ENCODE peak calls at places on chromosomes 13 and 19, in ten cellular contexts. One of them, this sample, is unnamed.

GRCh38 chr13:103236213-103236612 is 170.0 kb upstream of the SLC10A2 start:
- DNase-seq in M059J: no peak
- DNase-seq in stimulated activated CD4-positive, alpha-beta T cell treated with anti-CD3 and anti-CD28 coated beads, Interleukin-4, amount 100 ng/mL, for 48 hours: no peak
- DNase-seq in pancreas: no peak
- DNase-seq in activated T-helper 1 cell treated with anti-CD3 and anti-CD28 coated beads, Interleukin-12 subunit alpha, Interleukin-12 subunit beta, Interleukin-2, Interleukin-4 antibody, amounts not matched to agents 30 ng/mL and 10 ng/mL and 1 ng/mL, durations not matched to agents 14 hours and 24 hours and 36 hours: no peak
- DNase-seq in GM03348: no peak
- DNase-seq in activated naive CD8-positive, alpha-beta T cell treated with anti-CD3 and anti-CD28 coated beads, Interleukin-2, amount 50 U/mL, for 24 hours: no peak
- DNase-seq in NCI-H1105: no peak
- DNase-seq in body of pancreas: no peak
- DNase-seq in right atrium auricular region: no peak
- DNase-seq in this sample: no peak

GRCh38 chr19:7646426-7646700 is 9.5 kb downstream of the STXBP2 start:
- DNase-seq in GM03348: no peak
- DNase-seq in right atrium auricular region: no peak
- DNase-seq in stimulated activated CD4-positive, alpha-beta T cell treated with anti-CD3 and anti-CD28 coated beads, Interleukin-4, amount 100 ng/mL, for 48 hours: no peak
- DNase-seq in NCI-H1105: no peak
- DNase-seq in body of pancreas: no peak
- DNase-seq in pancreas: no peak
- DNase-seq in activated T-helper 1 cell treated with anti-CD3 and anti-CD28 coated beads, Interleukin-12 subunit alpha, Interleukin-12 subunit beta, Interleukin-2, Interleukin-4 antibody, amounts not matched to agents 30 ng/mL and 10 ng/mL and 1 ng/mL, durations not matched to agents 14 hours and 24 hours and 36 hours: no peak
- DNase-seq in activated naive CD8-positive, alpha-beta T cell treated with anti-CD3 and anti-CD28 coated beads, Interleukin-2, amount 50 U/mL, for 24 hours: no peak
- DNase-seq in M059J: no peak
- DNase-seq in this sample: no peak

GRCh38 chr19:58150328-58150921 is at the start of gene ZNF329:
- DNase-seq in NCI-H1105: peak; percentile 64
- DNase-seq in stimulated activated CD4-positive, alpha-beta T cell treated with anti-CD3 and anti-CD28 coated beads, Interleukin-4, amount 100 ng/mL, for 48 hours: peak; percentile 92
- DNase-seq in right atrium auricular region: peak; percentile 78
- DNase-seq in pancreas: peak; percentile 84
- DNase-seq in M059J: peak; percentile 84
- DNase-seq in GM03348: peak; percentile 99
- DNase-seq in body of pancreas: peak; percentile 91
- DNase-seq in activated T-helper 1 cell treated with anti-CD3 and anti-CD28 coated beads, Interleukin-12 subunit alpha, Interleukin-12 subunit beta, Interleukin-2, Interleukin-4 antibody, amounts not matched to agents 30 ng/mL and 10 ng/mL and 1 ng/mL, durations not matched to agents 14 hours and 24 hours and 36 hours: peak; percentile 77
- DNase-seq in activated naive CD8-positive, alpha-beta T cell treated with anti-CD3 and anti-CD28 coated beads, Interleukin-2, amount 50 U/mL, for 24 hours: peak; percentile 97
- DNase-seq in this sample: peak; percentile 33

GRCh38 chr19:18262917-18263316 is 11.3 kb downstream of the IQCN start:
- DNase-seq in GM03348: no peak
- DNase-seq in pancreas: peak; percentile 7
- DNase-seq in M059J: no peak
- DNase-seq in activated naive CD8-positive, alpha-beta T cell treated with anti-CD3 and anti-CD28 coated beads, Interleukin-2, amount 50 U/mL, for 24 hours: no peak
- DNase-seq in body of pancreas: no peak
- DNase-seq in stimulated activated CD4-positive, alpha-beta T cell treated with anti-CD3 and anti-CD28 coated beads, Interleukin-4, amount 100 ng/mL, for 48 hours: no peak
- DNase-seq in NCI-H1105: no peak
- DNase-seq in activated T-helper 1 cell treated with anti-CD3 and anti-CD28 coated beads, Interleukin-12 subunit alpha, Interleukin-12 subunit beta, Interleukin-2, Interleukin-4 antibody, amounts not matched to agents 30 ng/mL and 10 ng/mL and 1 ng/mL, durations not matched to agents 14 hours and 24 hours and 36 hours: no peak
- DNase-seq in right atrium auricular region: no peak
- DNase-seq in this sample: no peak

GRCh38 chr13:35179494-35179893 is 237.4 kb downstream of the NBEA start:
- DNase-seq in activated T-helper 1 cell treated with anti-CD3 and anti-CD28 coated beads, Interleukin-12 subunit alpha, Interleukin-12 subunit beta, Interleukin-2, Interleukin-4 antibody, amounts not matched to agents 30 ng/mL and 10 ng/mL and 1 ng/mL, durations not matched to agents 14 hours and 24 hours and 36 hours: no peak
- DNase-seq in stimulated activated CD4-positive, alpha-beta T cell treated with anti-CD3 and anti-CD28 coated beads, Interleukin-4, amount 100 ng/mL, for 48 hours: no peak
- DNase-seq in NCI-H1105: no peak
- DNase-seq in right atrium auricular region: no peak
- DNase-seq in GM03348: peak; percentile 33
- DNase-seq in M059J: peak; percentile 59
- DNase-seq in body of pancreas: no peak
- DNase-seq in activated naive CD8-positive, alpha-beta T cell treated with anti-CD3 and anti-CD28 coated beads, Interleukin-2, amount 50 U/mL, for 24 hours: no peak
- DNase-seq in pancreas: no peak
- DNase-seq in this sample: no peak

GRCh38 chr19:48815870-48816501 is 5.2 kb upstream of the BCAT2 start:
- DNase-seq in NCI-H1105: no peak
- DNase-seq in right atrium auricular region: no peak
- DNase-seq in pancreas: peak; percentile 68
- DNase-seq in activated naive CD8-positive, alpha-beta T cell treated with anti-CD3 and anti-CD28 coated beads, Interleukin-2, amount 50 U/mL, for 24 hours: no peak
- DNase-seq in body of pancreas: peak; percentile 74
- DNase-seq in GM03348: no peak
- DNase-seq in stimulated activated CD4-positive, alpha-beta T cell treated with anti-CD3 and anti-CD28 coated beads, Interleukin-4, amount 100 ng/mL, for 48 hours: no peak
- DNase-seq in M059J: peak; percentile 69
- DNase-seq in activated T-helper 1 cell treated with anti-CD3 and anti-CD28 coated beads, Interleukin-12 subunit alpha, Interleukin-12 subunit beta, Interleukin-2, Interleukin-4 antibody, amounts not matched to agents 30 ng/mL and 10 ng/mL and 1 ng/mL, durations not matched to agents 14 hours and 24 hours and 36 hours: peak; percentile 33
- DNase-seq in this sample: no peak

GRCh38 chr19:28871099-28871725 is 341.7 kb downstream of the UQCRFS1 start:
- DNase-seq in NCI-H1105: no peak
- DNase-seq in activated T-helper 1 cell treated with anti-CD3 and anti-CD28 coated beads, Interleukin-12 subunit alpha, Interleukin-12 subunit beta, Interleukin-2, Interleukin-4 antibody, amounts not matched to agents 30 ng/mL and 10 ng/mL and 1 ng/mL, durations not matched to agents 14 hours and 24 hours and 36 hours: no peak
- DNase-seq in body of pancreas: no peak
- DNase-seq in pancreas: no peak
- DNase-seq in activated naive CD8-positive, alpha-beta T cell treated with anti-CD3 and anti-CD28 coated beads, Interleukin-2, amount 50 U/mL, for 24 hours: no peak
- DNase-seq in M059J: no peak
- DNase-seq in right atrium auricular region: no peak
- DNase-seq in stimulated activated CD4-positive, alpha-beta T cell treated with anti-CD3 and anti-CD28 coated beads, Interleukin-4, amount 100 ng/mL, for 48 hours: no peak
- DNase-seq in GM03348: no peak
- DNase-seq in this sample: no peak

GRCh38 chr19:19458110-19458816 is 52.8 kb downstream of the GATAD2A start:
- DNase-seq in pancreas: no peak
- DNase-seq in GM03348: no peak
- DNase-seq in stimulated activated CD4-positive, alpha-beta T cell treated with anti-CD3 and anti-CD28 coated beads, Interleukin-4, amount 100 ng/mL, for 48 hours: no peak
- DNase-seq in M059J: no peak
- DNase-seq in body of pancreas: no peak
- DNase-seq in NCI-H1105: no peak
- DNase-seq in right atrium auricular region: no peak
- DNase-seq in activated naive CD8-positive, alpha-beta T cell treated with anti-CD3 and anti-CD28 coated beads, Interleukin-2, amount 50 U/mL, for 24 hours: no peak
- DNase-seq in activated T-helper 1 cell treated with anti-CD3 and anti-CD28 coated beads, Interleukin-12 subunit alpha, Interleukin-12 subunit beta, Interleukin-2, Interleukin-4 antibody, amounts not matched to agents 30 ng/mL and 10 ng/mL and 1 ng/mL, durations not matched to agents 14 hours and 24 hours and 36 hours: no peak
- DNase-seq in this sample: no peak

GRCh38 chr19:17483605-17484002 is 13.3 kb downstream of the SLC27A1 start:
- DNase-seq in right atrium auricular region: no peak
- DNase-seq in M059J: no peak
- DNase-seq in activated T-helper 1 cell treated with anti-CD3 and anti-CD28 coated beads, Interleukin-12 subunit alpha, Interleukin-12 subunit beta, Interleukin-2, Interleukin-4 antibody, amounts not matched to agents 30 ng/mL and 10 ng/mL and 1 ng/mL, durations not matched to agents 14 hours and 24 hours and 36 hours: no peak
- DNase-seq in NCI-H1105: no peak
- DNase-seq in body of pancreas: no peak
- DNase-seq in stimulated activated CD4-positive, alpha-beta T cell treated with anti-CD3 and anti-CD28 coated beads, Interleukin-4, amount 100 ng/mL, for 48 hours: no peak
- DNase-seq in activated naive CD8-positive, alpha-beta T cell treated with anti-CD3 and anti-CD28 coated beads, Interleukin-2, amount 50 U/mL, for 24 hours: no peak
- DNase-seq in GM03348: no peak
- DNase-seq in pancreas: no peak
- DNase-seq in this sample: no peak

GRCh38 chr19:10625003-10625761 is at the start of gene SLC44A2:
- DNase-seq in NCI-H1105: peak; percentile 77
- DNase-seq in stimulated activated CD4-positive, alpha-beta T cell treated with anti-CD3 and anti-CD28 coated beads, Interleukin-4, amount 100 ng/mL, for 48 hours: no peak
- DNase-seq in activated naive CD8-positive, alpha-beta T cell treated with anti-CD3 and anti-CD28 coated beads, Interleukin-2, amount 50 U/mL, for 24 hours: no peak
- DNase-seq in activated T-helper 1 cell treated with anti-CD3 and anti-CD28 coated beads, Interleukin-12 subunit alpha, Interleukin-12 subunit beta, Interleukin-2, Interleukin-4 antibody, amounts not matched to agents 30 ng/mL and 10 ng/mL and 1 ng/mL, durations not matched to agents 14 hours and 24 hours and 36 hours: no peak
- DNase-seq in body of pancreas: peak; percentile 95
- DNase-seq in right atrium auricular region: no peak
- DNase-seq in GM03348: peak; percentile 95
- DNase-seq in pancreas: peak; percentile 95
- DNase-seq in M059J: peak; percentile 67
- DNase-seq in this sample: no peak

GRCh38 chr13:21074601-21075302 is 13.4 kb upstream of the LATS2 start:
- DNase-seq in stimulated activated CD4-positive, alpha-beta T cell treated with anti-CD3 and anti-CD28 coated beads, Interleukin-4, amount 100 ng/mL, for 48 hours: no peak
- DNase-seq in activated T-helper 1 cell treated with anti-CD3 and anti-CD28 coated beads, Interleukin-12 subunit alpha, Interleukin-12 subunit beta, Interleukin-2, Interleukin-4 antibody, amounts not matched to agents 30 ng/mL and 10 ng/mL and 1 ng/mL, durations not matched to agents 14 hours and 24 hours and 36 hours: peak; percentile 26
- DNase-seq in GM03348: peak; percentile 45
- DNase-seq in activated naive CD8-positive, alpha-beta T cell treated with anti-CD3 and anti-CD28 coated beads, Interleukin-2, amount 50 U/mL, for 24 hours: peak; percentile 60
- DNase-seq in right atrium auricular region: peak; percentile 71
- DNase-seq in body of pancreas: no peak
- DNase-seq in M059J: no peak
- DNase-seq in pancreas: no peak
- DNase-seq in NCI-H1105: no peak
- DNase-seq in this sample: no peak

GRCh38 chr19:45607071-45608029 is 5.3 kb upstream of the GPR4 start:
- DNase-seq in activated naive CD8-positive, alpha-beta T cell treated with anti-CD3 and anti-CD28 coated beads, Interleukin-2, amount 50 U/mL, for 24 hours: peak; percentile 62
- DNase-seq in stimulated activated CD4-positive, alpha-beta T cell treated with anti-CD3 and anti-CD28 coated beads, Interleukin-4, amount 100 ng/mL, for 48 hours: peak; percentile 17
- DNase-seq in body of pancreas: peak; percentile 83
- DNase-seq in GM03348: peak; percentile 88
- DNase-seq in right atrium auricular region: peak; percentile 72
- DNase-seq in NCI-H1105: peak; percentile 48
- DNase-seq in activated T-helper 1 cell treated with anti-CD3 and anti-CD28 coated beads, Interleukin-12 subunit alpha, Interleukin-12 subunit beta, Interleukin-2, Interleukin-4 antibody, amounts not matched to agents 30 ng/mL and 10 ng/mL and 1 ng/mL, durations not matched to agents 14 hours and 24 hours and 36 hours: peak; percentile 19
- DNase-seq in pancreas: peak; percentile 85
- DNase-seq in M059J: peak; percentile 73
- DNase-seq in this sample: no peak

GRCh38 chr19:32416749-32417469 is 11.3 kb downstream of the DPY19L3 start:
- DNase-seq in NCI-H1105: no peak
- DNase-seq in pancreas: no peak
- DNase-seq in activated naive CD8-positive, alpha-beta T cell treated with anti-CD3 and anti-CD28 coated beads, Interleukin-2, amount 50 U/mL, for 24 hours: no peak
- DNase-seq in activated T-helper 1 cell treated with anti-CD3 and anti-CD28 coated beads, Interleukin-12 subunit alpha, Interleukin-12 subunit beta, Interleukin-2, Interleukin-4 antibody, amounts not matched to agents 30 ng/mL and 10 ng/mL and 1 ng/mL, durations not matched to agents 14 hours and 24 hours and 36 hours: no peak
- DNase-seq in right atrium auricular region: no peak
- DNase-seq in body of pancreas: no peak
- DNase-seq in GM03348: peak; percentile 21
- DNase-seq in M059J: peak; percentile 22
- DNase-seq in stimulated activated CD4-positive, alpha-beta T cell treated with anti-CD3 and anti-CD28 coated beads, Interleukin-4, amount 100 ng/mL, for 48 hours: no peak
- DNase-seq in this sample: no peak

This sample was measured in smooth muscle cell of the brain vasculature.